ENCODE peak calls at places on chromosomes 5 and 9, in four cellular contexts. One of them, this sample, is unnamed.

GRCh38 chr9:114906922-114907571 is 23.3 kb downstream of the TNFSF8 start:
- DNase-seq in H9: peak; percentile 87
- DNase-seq in H1: peak; percentile 63
- DNase-seq in mesendoderm: peak; percentile 96
- DNase-seq in this sample: peak; percentile 61

GRCh38 chr9:19809422-19810269 is 20.8 kb upstream of the SLC24A2 start:
- DNase-seq in mesendoderm: no peak
- DNase-seq in H1: no peak
- DNase-seq in H9: no peak
- DNase-seq in this sample: no peak

GRCh38 chr5:1507457-1507856 is 16.3 kb downstream of the LPCAT1 start:
- DNase-seq in mesendoderm: no peak
- DNase-seq in H1: no peak
- DNase-seq in H9: no peak
- DNase-seq in this sample: no peak

GRCh38 chr5:152938630-152939029 is 533.6 kb upstream of the NMUR2 start:
- DNase-seq in H1: no peak
- DNase-seq in H9: no peak
- DNase-seq in mesendoderm: no peak
- DNase-seq in this sample: no peak

GRCh38 chr9:3467593-3468219 is 58.1 kb downstream of the RFX3 start:
- DNase-seq in mesendoderm: peak; percentile 84
- DNase-seq in H9: peak; percentile 64
- DNase-seq in H1: no peak
- DNase-seq in this sample: peak; percentile 72

GRCh38 chr5:115419794-115420585 is 123.5 kb upstream of the CCDC112 start:
- DNase-seq in H9: no peak
- DNase-seq in mesendoderm: peak; percentile 81
- DNase-seq in H1: peak; percentile 19
- DNase-seq in this sample: peak; percentile 95

GRCh38 chr5:14463629-14464028 is 118.0 kb upstream of the OTULINL start:
- DNase-seq in mesendoderm: no peak
- DNase-seq in H9: no peak
- DNase-seq in H1: no peak
- DNase-seq in this sample: peak; percentile 75

GRCh38 chr5:93385665-93386064 is 195.4 kb downstream of the NR2F1-AS1 start:
- DNase-seq in H9: no peak
- DNase-seq in mesendoderm: no peak
- DNase-seq in H1: no peak
- DNase-seq in this sample: peak; percentile 66

GRCh38 chr5:126568206-126568755 is 26.7 kb downstream of the ALDH7A1 start:
- DNase-seq in mesendoderm: no peak
- DNase-seq in H9: no peak
- DNase-seq in H1: no peak
- DNase-seq in this sample: no peak

GRCh38 chr9:129164246-129164930 is 13.7 kb downstream of the IER5L start:
- DNase-seq in H9: no peak
- DNase-seq in mesendoderm: no peak
- DNase-seq in H1: no peak
- DNase-seq in this sample: peak; percentile 53

GRCh38 chr9:129665814-129666511 is 516 bp downstream of the PRRX2 start:
- DNase-seq in H1: no peak
- DNase-seq in H9: no peak
- DNase-seq in mesendoderm: no peak
- DNase-seq in this sample: no peak

GRCh38 chr5:25963251-25964008 is 1075.0 kb downstream of the CDH9 start:
- DNase-seq in H9: no peak
- DNase-seq in mesendoderm: no peak
- DNase-seq in H1: no peak
- DNase-seq in this sample: no peak

GRCh38 chr5:157961176-157961575 is 102.2 kb upstream of the CLINT1 start:
- DNase-seq in H1: no peak
- DNase-seq in H9: no peak
- DNase-seq in mesendoderm: no peak
- DNase-seq in this sample: no peak

GRCh38 chr9:6634441-6634840 is 11.1 kb downstream of the GLDC start:
- DNase-seq in H1: no peak
- DNase-seq in H9: no peak
- DNase-seq in mesendoderm: no peak
- DNase-seq in this sample: no peak

GRCh38 chr5:9347032-9347431 is 198.8 kb downstream of the SEMA5A start:
- DNase-seq in H1: no peak
- DNase-seq in mesendoderm: no peak
- DNase-seq in H9: no peak
- DNase-seq in this sample: no peak

GRCh38 chr9:35374436-35374835 is 115.5 kb upstream of the RUSC2 start:
- DNase-seq in mesendoderm: no peak
- DNase-seq in H1: no peak
- DNase-seq in H9: no peak
- DNase-seq in this sample: no peak

GRCh38 chr5:73370620-73371583 is 77.7 kb downstream of the FOXD1 start:
- DNase-seq in H1: no peak
- DNase-seq in H9: no peak
- DNase-seq in mesendoderm: peak; percentile 91
- DNase-seq in this sample: peak; percentile 98

GRCh38 chr5:13987843-13988464 is 43.5 kb upstream of the DNAH5 start:
- DNase-seq in mesendoderm: peak; percentile 69
- DNase-seq in H9: peak; percentile 42
- DNase-seq in H1: no peak
- DNase-seq in this sample: peak; percentile 81

GRCh38 chr5:151924564-151925395 is at the start of gene GLRA1:
- DNase-seq in mesendoderm: peak; percentile 79
- DNase-seq in H9: peak; percentile 74
- DNase-seq in H1: peak; percentile 41
- DNase-seq in this sample: peak; percentile 31

GRCh38 chr5:79416499-79416898 is 97.4 kb downstream of the HOMER1 start:
- DNase-seq in H1: no peak
- DNase-seq in H9: no peak
- DNase-seq in mesendoderm: no peak
- DNase-seq in this sample: peak; percentile 4

GRCh38 chr5:62143268-62144229 is 162.5 kb upstream of the KIF2A start:
- DNase-seq in H9: no peak
- DNase-seq in H1: no peak
- DNase-seq in mesendoderm: peak; percentile 58
- DNase-seq in this sample: peak; percentile 40

GRCh38 chr9:26746357-26747072 is 146.1 kb downstream of the CAAP1 start:
- DNase-seq in H1: peak; percentile 46
- DNase-seq in H9: peak; percentile 61
- DNase-seq in mesendoderm: peak; percentile 92
- DNase-seq in this sample: peak; percentile 13

GRCh38 chr5:171442287-171443042 is 23.0 kb downstream of the FGF18 start:
- DNase-seq in H9: no peak
- DNase-seq in mesendoderm: no peak
- DNase-seq in H1: no peak
- DNase-seq in this sample: peak; percentile 60

GRCh38 chr5:178115136-178115834 is 2.0 kb downstream of the N4BP3 start:
- DNase-seq in mesendoderm: peak; percentile 92
- DNase-seq in H1: peak; percentile 63
- DNase-seq in H9: peak; percentile 93
- DNase-seq in this sample: no peak

GRCh38 chr9:110975278-110975677 is 63.0 kb downstream of the LPAR1 start:
- DNase-seq in mesendoderm: no peak
- DNase-seq in H9: no peak
- DNase-seq in H1: no peak
- DNase-seq in this sample: no peak
- H4K5ac ChIP-seq in mesendoderm: no peak overlapping the region
- H4K5ac ChIP-seq in H9: no peak overlapping the region
- H4K5ac ChIP-seq in H1: no peak overlapping the region
- H4K5ac ChIP-seq in this sample: no peak overlapping the region

GRCh38 chr9:125506045-125506444 is 201.0 kb downstream of the MAPKAP1 start:
- DNase-seq in H9: no peak
- DNase-seq in H1: no peak
- DNase-seq in mesendoderm: no peak
- DNase-seq in this sample: no peak

GRCh38 chr9:125510980-125511379 is 196.0 kb downstream of the MAPKAP1 start:
- DNase-seq in mesendoderm: no peak
- DNase-seq in H1: no peak
- DNase-seq in H9: no peak
- DNase-seq in this sample: no peak

GRCh38 chr9:125509476-125509875 is 197.5 kb downstream of the MAPKAP1 start:
- DNase-seq in mesendoderm: no peak
- DNase-seq in H9: no peak
- DNase-seq in H1: no peak
- DNase-seq in this sample: peak; percentile 87

GRCh38 chr9:125507247-125507646 is 199.8 kb downstream of the MAPKAP1 start:
- DNase-seq in H1: no peak
- DNase-seq in H9: no peak
- DNase-seq in mesendoderm: no peak
- DNase-seq in this sample: no peak

GRCh38 chr9:125508261-125508660 is 198.7 kb downstream of the MAPKAP1 start:
- DNase-seq in H9: no peak
- DNase-seq in H1: no peak
- DNase-seq in mesendoderm: no peak
- DNase-seq in this sample: no peak
- H3K18ac ChIP-seq in H9: no peak overlapping the region
- H3K18ac ChIP-seq in H1: no peak overlapping the region
- H3K18ac ChIP-seq in mesendoderm: peak overlapping the region; percentile 75
- H3K18ac ChIP-seq in this sample: no peak overlapping the region

DNA sequence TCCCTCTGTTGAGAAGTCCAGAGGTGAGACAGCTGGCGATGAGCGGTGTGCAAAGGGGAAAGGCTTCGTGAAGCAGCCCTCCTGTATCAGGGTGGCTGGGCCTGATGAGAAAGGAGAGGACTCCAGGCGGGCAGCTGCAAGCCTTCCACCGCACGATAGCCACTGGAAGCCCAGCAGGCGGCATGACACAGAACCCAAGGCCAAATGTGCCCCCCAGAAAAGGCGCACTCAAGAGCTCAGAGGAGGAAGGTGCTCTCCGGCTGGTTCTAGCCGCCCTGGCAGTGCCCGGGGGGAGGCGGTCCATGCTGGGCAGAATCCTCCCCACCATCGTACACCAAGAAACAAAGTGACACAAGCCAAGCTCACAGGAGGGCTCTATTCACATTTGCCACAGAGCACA is 60.3 kb downstream of the TEX10 start:
- DNase-seq in H1: no peak
- DNase-seq in H9: no peak
- DNase-seq in mesendoderm: no peak
- DNase-seq in this sample: no peak
- H4K5ac ChIP-seq in H1: no peak overlapping the region
- H4K5ac ChIP-seq in H9: no peak overlapping the region
- H4K5ac ChIP-seq in mesendoderm: no peak overlapping the region
- H4K5ac ChIP-seq in this sample: no peak overlapping the region

GRCh38 chr9:135990468-135991429 is 29.6 kb upstream of the UBAC1 start:
- DNase-seq in mesendoderm: peak; percentile 83
- DNase-seq in H9: peak; percentile 78
- DNase-seq in H1: peak; percentile 62
- DNase-seq in this sample: peak; percentile 47
- H3K18ac ChIP-seq in mesendoderm: no peak overlapping the region
- H3K18ac ChIP-seq in H9: no peak overlapping the region
- H3K18ac ChIP-seq in H1: peak overlapping the region; percentile 75
- H3K18ac ChIP-seq in this sample: no peak overlapping the region

GRCh38 chr9:38415846-38416245 is 8.4 kb downstream of the IGFBPL1 start:
- DNase-seq in mesendoderm: no peak
- DNase-seq in H9: no peak
- DNase-seq in H1: no peak
- DNase-seq in this sample: no peak

GRCh38 chr9:38412751-38413150 is 11.5 kb downstream of the IGFBPL1 start:
- DNase-seq in H9: no peak
- DNase-seq in mesendoderm: no peak
- DNase-seq in H1: no peak
- DNase-seq in this sample: no peak

GRCh38 chr9:38413283-38413682 is 11.0 kb downstream of the IGFBPL1 start:
- DNase-seq in H1: no peak
- DNase-seq in mesendoderm: no peak
- DNase-seq in H9: no peak
- DNase-seq in this sample: no peak

GRCh38 chr9:38416461-38416860 is 7.8 kb downstream of the IGFBPL1 start:
- DNase-seq in H9: no peak
- DNase-seq in H1: no peak
- DNase-seq in mesendoderm: no peak
- DNase-seq in this sample: no peak

DNA sequence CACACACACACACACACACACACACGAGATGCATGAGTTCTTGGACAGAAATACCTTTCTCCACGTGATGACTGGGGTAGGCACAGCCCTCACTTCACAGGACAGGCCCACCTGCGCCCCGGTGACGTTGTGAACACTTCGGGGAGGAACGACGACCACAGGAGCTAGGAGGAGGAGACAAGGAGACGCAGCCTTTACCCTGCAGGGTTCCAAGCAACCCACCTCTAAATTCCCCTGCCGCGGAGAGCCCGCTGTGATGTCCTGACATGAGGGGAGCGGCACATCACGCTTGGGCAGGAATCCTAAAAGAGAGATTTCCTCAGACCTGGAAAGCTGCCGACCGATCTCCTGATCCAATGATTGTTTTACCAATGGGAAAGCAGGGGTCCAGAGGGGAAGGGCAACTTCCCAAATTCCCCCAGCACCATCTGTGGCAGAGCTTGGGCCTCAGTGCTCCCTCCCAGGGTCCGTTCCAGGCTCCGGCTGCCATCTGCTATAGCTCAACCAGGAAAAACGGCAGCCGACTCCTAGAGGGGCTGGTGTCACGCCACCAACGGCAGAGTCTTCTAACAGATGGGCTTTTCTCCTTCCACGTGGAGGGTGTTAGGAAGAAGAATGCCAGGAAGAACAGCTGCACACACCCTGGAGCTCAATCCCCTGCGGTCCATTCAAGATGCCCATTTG is 10.1 kb downstream of the IGFBPL1 start:
- DNase-seq in mesendoderm: no peak
- DNase-seq in H9: no peak
- DNase-seq in H1: no peak
- DNase-seq in this sample: no peak
- H4K5ac ChIP-seq in mesendoderm: no peak overlapping the region
- H4K5ac ChIP-seq in H9: no peak overlapping the region
- H4K5ac ChIP-seq in H1: no peak overlapping the region
- H4K5ac ChIP-seq in this sample: no peak overlapping the region

GRCh38 chr9:121689461-121690157 is 38.2 kb downstream of the DAB2IP start:
- DNase-seq in H9: no peak
- DNase-seq in mesendoderm: no peak
- DNase-seq in H1: no peak
- DNase-seq in this sample: no peak
- H3K18ac ChIP-seq in H9: no peak overlapping the region
- H3K18ac ChIP-seq in mesendoderm: no peak overlapping the region
- H3K18ac ChIP-seq in H1: no peak overlapping the region
- H3K18ac ChIP-seq in this sample: no peak overlapping the region

GRCh38 chr5:59102437-59102836 is 519.6 kb downstream of the RAB3C start:
- DNase-seq in H9: no peak
- DNase-seq in H1: no peak
- DNase-seq in mesendoderm: no peak
- DNase-seq in this sample: no peak

GRCh38 chr5:59100875-59101274 is 518.0 kb downstream of the RAB3C start:
- DNase-seq in H9: no peak
- DNase-seq in mesendoderm: no peak
- DNase-seq in H1: no peak
- DNase-seq in this sample: no peak

GRCh38 chr5:59099995-59100345 is 517.1 kb downstream of the RAB3C start:
- DNase-seq in mesendoderm: no peak
- DNase-seq in H9: no peak
- DNase-seq in H1: no peak
- DNase-seq in this sample: no peak

GRCh38 chr5:59104400-59105117 is 521.7 kb downstream of the RAB3C start:
- DNase-seq in H1: no peak
- DNase-seq in H9: no peak
- DNase-seq in mesendoderm: peak; percentile 71
- DNase-seq in this sample: no peak

GRCh38 chr5:59103303-59103702 is 520.4 kb downstream of the RAB3C start:
- DNase-seq in mesendoderm: no peak
- DNase-seq in H9: no peak
- DNase-seq in H1: no peak
- DNase-seq in this sample: no peak
- H4K5ac ChIP-seq in mesendoderm: no peak overlapping the region
- H4K5ac ChIP-seq in H9: no peak overlapping the region
- H4K5ac ChIP-seq in H1: no peak overlapping the region
- H4K5ac ChIP-seq in this sample: no peak overlapping the region

GRCh38 chr5:74543162-74543995 is 97.1 kb downstream of the ENC1 start:
- DNase-seq in mesendoderm: peak; percentile 97
- DNase-seq in H1: peak; percentile 53
- DNase-seq in H9: peak; percentile 63
- DNase-seq in this sample: peak; percentile 80
- H3K18ac ChIP-seq in mesendoderm: peak overlapping the region; percentile 97
- H3K18ac ChIP-seq in H1: peak overlapping the region; percentile 95
- H3K18ac ChIP-seq in H9: no peak overlapping the region
- H3K18ac ChIP-seq in this sample: no peak overlapping the region

This sample was measured in IMR-90.